ENCODE peak calls at places on chromosomes 3 and 15, in seven cellular contexts. E, O, L, S, B, T and J are unnamed samples.

GRCh38 chr3:63762180-63762579 is 56.9 kb upstream of the C3orf49 start:
- DNase-seq in E (no peak), O (peak; percentile 2), L (no peak), S (no peak), B (no peak), T (no peak), J (no peak)

GRCh38 chr15:73767794-73768501 is 14.8 kb upstream of the INSYN1 start:
- DNase-seq in E (no peak), O (no peak), L (no peak), S (no peak), B (no peak), T (no peak), J (no peak)

GRCh38 chr3:178436773-178437172 is 99.5 kb upstream of the KCNMB2 start:
- DNase-seq in E (no peak), O (peak; percentile 72), L (peak; percentile 23), S (peak; percentile 55), B (no peak), T (no peak), J (peak; percentile 47)

GRCh38 chr15:93241696-93242585 is 152.9 kb upstream of the RGMA start:
- DNase-seq in E (no peak), O (no peak), L (no peak), S (no peak), B (no peak), T (no peak), J (no peak)

GRCh38 chr3:103393395-103394186 is 958.8 kb downstream of the ZPLD1 start:
- DNase-seq in E (no peak), O (no peak), L (no peak), S (peak; percentile 71), B (no peak), T (no peak), J (no peak)

GRCh38 chr3:27165348-27165747 is 203.8 kb downstream of the NEK10 start:
- DNase-seq in E (no peak), O (peak; percentile 90), L (peak; percentile 65), S (peak; percentile 42), B (no peak), T (no peak), J (no peak)

GRCh38 chr15:93179704-93180103 is 90.7 kb upstream of the RGMA start:
- DNase-seq in E (no peak), O (no peak), L (no peak), S (no peak), B (peak; percentile 18), T (no peak), J (no peak)

GRCh38 chr15:38699633-38700230 is 135.1 kb upstream of the RASGRP1 start:
- DNase-seq in E (no peak), O (peak; percentile 68), L (peak; percentile 71), S (peak; percentile 65), B (peak; percentile 67), T (peak; percentile 66), J (peak; percentile 59)

GRCh38 chr15:58566029-58566428 is 134.2 kb downstream of the LIPC start:
- DNase-seq in E (no peak), O (no peak), L (no peak), S (no peak), B (no peak), T (no peak), J (no peak)

GRCh38 chr15:66982250-66982649 is 83.2 kb upstream of the SMAD3 start:
- DNase-seq in E (no peak), O (no peak), L (no peak), S (no peak), B (no peak), T (no peak), J (no peak)

GRCh38 chr3:127770671-127771370 is 51.5 kb downstream of the MGLL start:
- DNase-seq in E (no peak), O (no peak), L (no peak), S (no peak), B (no peak), T (no peak), J (no peak)

GRCh38 chr3:155065537-155065936 is 14.6 kb upstream of the MME start:
- DNase-seq in E (no peak), O (peak; percentile 70), L (peak; percentile 85), S (peak; percentile 88), B (no peak), T (no peak), J (no peak)

GRCh38 chr3:43766672-43767465 is 76.1 kb downstream of the ABHD5 start:
- DNase-seq in E (no peak), O (peak; percentile 39), L (peak; percentile 34), S (peak; percentile 77), B (no peak), T (no peak), J (no peak)

GRCh38 chr15:83098079-83098478 is 9.4 kb upstream of the TM6SF1 start:
- DNase-seq in E (no peak), O (no peak), L (no peak), S (no peak), B (no peak), T (no peak), J (no peak)

GRCh38 chr3:41893977-41894376 is 67.9 kb downstream of the ULK4 start:
- DNase-seq in E (no peak), O (peak; percentile 76), L (peak; percentile 56), S (peak; percentile 62), B (peak; percentile 9), T (no peak), J (no peak)

GRCh38 chr3:98812851-98813374 is 49.8 kb downstream of the ST3GAL6 start:
- DNase-seq in E (no peak), O (peak; percentile 70), L (no peak), S (peak; percentile 50), B (no peak), T (no peak), J (no peak)

GRCh38 chr3:156580986-156581385 is 26.1 kb upstream of the SSR3 start:
- DNase-seq in E (no peak), O (no peak), L (no peak), S (no peak), B (no peak), T (no peak), J (no peak)

GRCh38 chr15:87660494-87661129 is 595.9 kb downstream of the NTRK3 start:
- DNase-seq in E (no peak), O (no peak), L (no peak), S (no peak), B (no peak), T (no peak), J (no peak)

GRCh38 chr15:91102546-91103330 is 2.7 kb downstream of the SV2B start:
- DNase-seq in E (no peak), O (no peak), L (no peak), S (no peak), B (no peak), T (no peak), J (no peak)
- TF ChIP-seq CTCF in E (no peak), O (no peak), L (no peak), S (no peak), B (no peak), T (no peak), J (no peak)

GRCh38 chr3:133667118-133667517 is 5.4 kb upstream of the TOPBP1 start:
- DNase-seq in E (no peak), O (no peak), L (no peak), S (no peak), B (no peak), T (no peak), J (no peak)

GRCh38 chr3:133659806-133660205 is 1.9 kb downstream of the TOPBP1 start:
- DNase-seq in E (no peak), O (no peak), L (no peak), S (no peak), B (no peak), T (no peak), J (no peak)

GRCh38 chr3:133661454-133662255 is at the start of gene TOPBP1:
- DNase-seq in E (no peak), O (peak; percentile 73), L (peak; percentile 59), S (peak; percentile 70), B (peak; percentile 87), T (peak; percentile 86), J (peak; percentile 68)

GRCh38 chr3:133663569-133664313 is 2.0 kb upstream of the TOPBP1 start:
- DNase-seq in E (no peak), O (peak; percentile 69), L (peak; percentile 59), S (peak; percentile 55), B (peak; percentile 40), T (no peak), J (no peak)

DNA sequence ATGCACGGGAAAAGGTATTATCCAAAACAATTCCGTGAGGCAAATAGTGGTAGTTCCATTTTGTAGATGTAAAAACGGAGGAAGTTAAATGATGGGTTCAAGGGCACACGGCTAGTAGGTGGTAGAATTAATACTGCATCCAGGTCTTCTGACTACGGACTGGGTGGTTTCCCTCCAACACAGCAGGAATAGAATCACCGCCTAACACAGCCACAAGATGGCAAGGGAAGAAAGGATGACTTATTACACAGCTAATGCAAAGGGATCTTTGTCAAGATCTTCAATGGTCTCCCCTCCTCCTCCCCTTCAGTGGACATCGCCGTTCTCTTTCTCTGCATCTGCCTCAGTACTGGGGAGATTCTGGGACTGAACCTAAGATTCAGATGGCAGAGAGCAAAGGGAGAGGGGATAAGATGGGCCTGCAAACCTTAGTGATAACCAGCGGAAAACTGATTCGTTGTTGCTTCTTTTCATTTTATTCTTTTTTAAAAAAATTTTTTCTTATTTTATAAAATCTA is 574 bp upstream of the TOPBP1 start:
- DNase-seq in E (no peak), O (peak; percentile 31), L (peak; percentile 28), S (peak; percentile 27), B (peak; percentile 9), T (no peak), J (no peak)
- TF ChIP-seq CTCF in E (peak; percentile 16), O (no peak), L (peak; percentile 40), S (no peak), B (no peak), T (no peak), J (peak; percentile 34)

GRCh38 chr3:119340436-119340835 is 46.3 kb downstream of the ARHGAP31 start:
- DNase-seq in E (no peak), O (no peak), L (no peak), S (no peak), B (no peak), T (no peak), J (no peak)
- TF ChIP-seq CTCF in E (no peak), O (no peak), L (no peak), S (no peak), B (no peak), T (no peak), J (no peak)

GRCh38 chr3:194325424-194326165 is 25.5 kb downstream of the CPN2 start:
- DNase-seq in E (no peak), O (no peak), L (no peak), S (no peak), B (no peak), T (peak; percentile 40), J (no peak)
- TF ChIP-seq CTCF in E (no peak), O (no peak), L (no peak), S (no peak), B (no peak), T (no peak), J (no peak)

GRCh38 chr3:105304487-105304886 is 62.2 kb upstream of the ALCAM start:
- DNase-seq in E (no peak), O (peak; percentile 45), L (peak; percentile 33), S (peak; percentile 72), B (no peak), T (no peak), J (no peak)
- TF ChIP-seq CTCF in E (no peak), O (no peak), L (no peak), S (no peak), B (no peak), T (no peak), J (no peak)

GRCh38 chr15:45641374-45641778 is 6.5 kb downstream of the SQOR start:
- DNase-seq in E (no peak), O (peak; percentile 87), L (peak; percentile 80), S (peak; percentile 96), B (no peak), T (no peak), J (no peak)
- TF ChIP-seq CTCF in E (no peak), O (peak; percentile 6), L (peak; percentile 14), S (peak; percentile 9), B (no peak), T (no peak), J (no peak)